ENCODE peak calls at places on chromosomes 16 and 17, in nine cellular contexts. H, D, U, P, S, B, J, W and V are unnamed samples.

GRCh38 chr17:71180801-71181385 is 939.9 kb upstream of the SOX9 start:
- DNase-seq in H (no peak), D (no peak), U (no peak), P (peak), S (no peak), B (no peak), J (no peak), W (no peak), V (no peak)

GRCh38 chr17:20263595-20263994 is 203.7 kb downstream of the LGALS9B start:
- DNase-seq in H (no peak), D (no peak), U (no peak), P (no peak), S (no peak), B (no peak), J (no peak), W (no peak), V (no peak)

GRCh38 chr17:80337195-80337895 is 76.7 kb downstream of the RNF213 start:
- DNase-seq in H (no peak), D (no peak), U (no peak), P (no peak), S (no peak), B (no peak), J (no peak), W (no peak), V (no peak)

GRCh38 chr16:76277099-76278030 is at the start of gene CNTNAP4:
- DNase-seq in H (no peak), D (no peak), U (no peak), P (no peak), S (no peak), B (no peak), J (no peak), W (peak), V (no peak)

GRCh38 chr16:88633684-88634140 is 4.7 kb upstream of the IL17C start:
- DNase-seq in H (peak), D (peak), U (no peak), P (peak), S (peak), B (peak), J (peak), W (no peak), V (no peak)

GRCh38 chr17:17235212-17236174 is 1.5 kb downstream of the FLCN start:
- DNase-seq in H (no peak), D (no peak), U (no peak), P (no peak), S (no peak), B (peak), J (no peak), W (peak), V (no peak)

GRCh38 chr17:1252203-1252608 is 18.0 kb upstream of the BHLHA9 start:
- DNase-seq in H (no peak), D (no peak), U (no peak), P (no peak), S (no peak), B (no peak), J (no peak), W (no peak), V (no peak)

GRCh38 chr16:83214671-83215070 is 587.9 kb downstream of the CDH13 start:
- DNase-seq in H (no peak), D (no peak), U (no peak), P (no peak), S (no peak), B (no peak), J (no peak), W (no peak), V (no peak)

GRCh38 chr17:16464001-16464640 is 27.9 kb downstream of the LRRC75A start:
- DNase-seq in H (no peak), D (no peak), U (no peak), P (no peak), S (no peak), B (no peak), J (no peak), W (no peak), V (no peak)

GRCh38 chr16:67179421-67180080 is 4.2 kb downstream of the MATCAP1 start:
- DNase-seq in H (no peak), D (no peak), U (no peak), P (no peak), S (no peak), B (no peak), J (no peak), W (no peak), V (no peak)

GRCh38 chr17:61208301-61209098 is 191.1 kb upstream of the TBX2 start:
- DNase-seq in H (no peak), D (no peak), U (no peak), P (no peak), S (no peak), B (no peak), J (no peak), W (no peak), V (no peak)

GRCh38 chr17:41553176-41553575 is 18.7 kb downstream of the KRT9 start:
- DNase-seq in H (no peak), D (no peak), U (no peak), P (no peak), S (no peak), B (no peak), J (no peak), W (no peak), V (no peak)
- TF ChIP-seq EP300 in H (no peak), D (no peak), U (no peak), P (no peak), S (no peak), B (no peak), J (no peak), W (no peak), V (no peak)

DNA sequence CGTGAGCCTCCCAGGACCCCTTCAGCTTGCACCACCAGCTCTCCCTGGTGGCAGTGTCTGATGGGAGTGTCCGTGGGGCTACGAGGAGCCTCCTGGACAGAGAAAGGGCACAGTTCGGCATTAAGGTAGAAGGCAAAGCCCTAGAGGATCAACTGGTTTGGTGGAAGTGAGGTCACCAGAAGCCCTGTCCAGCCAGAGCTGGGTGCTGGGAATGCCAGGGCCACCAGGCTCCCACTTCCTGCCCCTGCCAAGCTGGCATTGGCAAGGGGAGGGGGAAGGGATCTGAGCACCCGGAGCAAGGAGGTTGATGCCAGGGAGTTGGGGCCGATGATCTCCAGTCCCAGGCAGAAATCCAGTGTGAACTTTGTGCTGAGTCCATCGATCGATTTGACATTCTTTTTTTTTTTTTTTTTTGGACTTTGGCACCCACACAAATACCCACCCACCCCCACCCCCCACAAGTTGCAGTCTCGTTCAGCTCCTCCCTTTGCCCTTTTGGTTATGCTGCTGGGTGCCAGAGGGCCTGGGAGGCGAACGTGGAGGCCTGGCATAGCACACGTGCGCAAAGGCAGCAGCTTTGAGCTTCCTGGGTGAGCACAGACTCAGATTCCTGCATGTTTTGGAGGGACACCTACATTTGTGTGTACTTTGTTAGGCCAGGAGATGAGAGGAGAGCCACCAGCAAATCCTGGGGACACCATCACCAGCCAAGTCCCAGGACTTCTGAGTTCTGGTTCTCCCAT is 2.1 kb downstream of the NHERF1 start:
- DNase-seq in H (no peak), D (peak), U (no peak), P (peak), S (no peak), B (peak), J (no peak), W (no peak), V (no peak)
- TF ChIP-seq EP300 in H (no peak), D (no peak), U (no peak), P (no peak), S (no peak), B (peak), J (no peak), W (no peak), V (no peak)

DNA sequence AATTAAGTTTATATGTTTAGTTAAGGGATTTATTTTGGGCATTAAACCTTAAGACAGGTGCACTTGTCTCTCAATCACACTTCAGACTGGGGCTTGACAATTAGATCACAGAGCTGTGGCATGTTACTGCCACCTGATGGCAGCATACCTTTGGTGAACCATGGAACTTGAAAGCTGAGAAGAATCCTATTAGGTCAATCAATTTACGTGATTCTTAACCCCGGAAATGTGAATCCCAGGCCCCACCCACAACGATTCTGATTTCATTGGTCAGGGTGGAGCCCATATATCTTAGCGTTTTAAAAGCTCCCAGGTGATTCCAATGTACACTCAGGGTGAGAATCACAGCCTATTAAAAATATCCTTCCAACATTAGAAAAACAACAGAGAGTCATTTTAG is 91.0 kb downstream of the GSG1L start:
- DNase-seq in H (no peak), D (no peak), U (no peak), P (peak), S (peak), B (peak), J (peak), W (no peak), V (no peak)
- TF ChIP-seq EP300 in H (no peak), D (no peak), U (no peak), P (no peak), S (no peak), B (no peak), J (no peak), W (no peak), V (no peak)

DNA sequence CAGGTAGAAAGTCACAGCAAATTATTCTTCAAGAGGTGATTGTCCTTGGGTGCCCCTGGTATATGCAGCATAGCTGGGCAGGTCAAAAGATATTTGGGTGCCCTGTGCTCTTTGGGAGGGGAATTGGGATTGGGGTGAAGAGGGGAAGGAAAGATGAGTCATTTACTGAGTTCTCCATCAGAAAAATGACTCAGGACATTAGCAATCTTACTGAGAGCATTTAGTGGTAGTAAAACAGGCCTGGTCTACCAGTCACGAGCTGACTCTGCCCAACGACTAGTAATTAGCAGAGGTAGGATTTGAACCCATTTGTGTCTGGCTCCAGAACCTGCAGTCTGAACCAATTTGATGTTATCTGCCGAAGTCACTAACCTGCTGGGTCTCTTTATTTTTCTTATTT is 6.0 kb upstream of the GRIN2A start:
- DNase-seq in H (no peak), D (no peak), U (no peak), P (no peak), S (no peak), B (no peak), J (no peak), W (no peak), V (no peak)
- TF ChIP-seq EP300 in H (no peak), D (no peak), U (no peak), P (no peak), S (no peak), B (no peak), J (no peak), W (no peak), V (no peak)

DNA sequence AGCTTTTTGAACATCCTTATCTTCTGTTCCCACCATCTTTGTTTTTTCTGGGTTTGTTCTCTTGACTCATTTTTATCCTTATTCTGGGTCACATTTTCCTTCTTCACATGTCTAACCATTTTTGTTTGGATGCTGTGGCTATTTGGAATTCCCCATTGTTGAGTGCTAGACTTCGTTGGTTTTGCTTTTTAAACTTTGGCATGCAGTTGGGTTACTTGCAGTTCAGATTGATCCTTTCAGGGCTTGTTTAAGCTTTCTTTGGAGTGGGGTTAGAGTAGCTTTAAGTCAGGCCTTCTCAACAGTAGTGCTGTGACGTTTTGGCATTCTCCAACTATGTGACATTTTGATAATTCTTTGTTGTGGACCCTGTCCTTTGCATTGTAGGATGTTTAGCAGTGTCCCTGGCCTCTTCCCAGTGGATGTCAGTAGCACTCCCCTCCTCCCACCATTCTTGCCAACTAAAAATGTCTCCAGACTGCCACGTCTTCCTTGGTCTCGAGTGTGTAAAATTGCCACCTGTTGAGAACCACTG is 21.1 kb downstream of the PRMT7 start:
- DNase-seq in H (no peak), D (no peak), U (no peak), P (no peak), S (no peak), B (peak), J (no peak), W (no peak), V (no peak)
- TF ChIP-seq EP300 in H (no peak), D (no peak), U (no peak), P (no peak), S (no peak), B (no peak), J (no peak), W (no peak), V (no peak)

DNA sequence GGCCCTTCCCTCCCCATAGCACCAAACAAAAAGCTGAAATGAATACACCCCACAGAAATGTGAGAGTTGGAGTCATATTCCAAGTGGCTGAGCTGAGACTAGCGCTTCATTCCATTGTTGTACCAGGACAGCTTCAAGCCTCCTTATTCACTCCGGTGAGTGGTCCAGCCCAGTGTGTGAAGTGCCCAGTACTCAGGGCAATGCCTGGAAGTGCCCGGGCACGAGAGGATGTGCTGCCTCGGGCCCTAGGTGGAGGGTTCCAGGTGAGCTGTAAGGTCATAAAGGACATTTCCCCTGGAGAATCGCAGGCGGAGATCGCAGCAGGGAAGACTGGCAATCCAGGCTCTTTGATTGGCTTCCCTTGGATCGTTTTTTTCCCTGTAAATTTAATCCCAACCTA is 5.4 kb upstream of the CYLD start:
- DNase-seq in H (no peak), D (no peak), U (no peak), P (no peak), S (no peak), B (no peak), J (no peak), W (no peak), V (peak)
- TF ChIP-seq EP300 in H (no peak), D (no peak), U (no peak), P (no peak), S (no peak), B (no peak), J (no peak), W (no peak), V (no peak)

GRCh38 chr17:8121531-8122390 is 2.1 kb downstream of the HES7 start:
- DNase-seq in H (peak), D (no peak), U (no peak), P (peak), S (peak), B (no peak), J (no peak), W (peak), V (no peak)
- TF ChIP-seq EP300 in H (no peak), D (no peak), U (no peak), P (no peak), S (no peak), B (no peak), J (no peak), W (no peak), V (no peak)

GRCh38 chr17:74591503-74591902 is 580 bp downstream of the CD300LD start:
- DNase-seq in H (no peak), D (no peak), U (no peak), P (no peak), S (no peak), B (no peak), J (no peak), W (no peak), V (no peak)
- TF ChIP-seq EP300 in H (no peak), D (no peak), U (no peak), P (no peak), S (no peak), B (no peak), J (no peak), W (no peak), V (no peak)

DNA sequence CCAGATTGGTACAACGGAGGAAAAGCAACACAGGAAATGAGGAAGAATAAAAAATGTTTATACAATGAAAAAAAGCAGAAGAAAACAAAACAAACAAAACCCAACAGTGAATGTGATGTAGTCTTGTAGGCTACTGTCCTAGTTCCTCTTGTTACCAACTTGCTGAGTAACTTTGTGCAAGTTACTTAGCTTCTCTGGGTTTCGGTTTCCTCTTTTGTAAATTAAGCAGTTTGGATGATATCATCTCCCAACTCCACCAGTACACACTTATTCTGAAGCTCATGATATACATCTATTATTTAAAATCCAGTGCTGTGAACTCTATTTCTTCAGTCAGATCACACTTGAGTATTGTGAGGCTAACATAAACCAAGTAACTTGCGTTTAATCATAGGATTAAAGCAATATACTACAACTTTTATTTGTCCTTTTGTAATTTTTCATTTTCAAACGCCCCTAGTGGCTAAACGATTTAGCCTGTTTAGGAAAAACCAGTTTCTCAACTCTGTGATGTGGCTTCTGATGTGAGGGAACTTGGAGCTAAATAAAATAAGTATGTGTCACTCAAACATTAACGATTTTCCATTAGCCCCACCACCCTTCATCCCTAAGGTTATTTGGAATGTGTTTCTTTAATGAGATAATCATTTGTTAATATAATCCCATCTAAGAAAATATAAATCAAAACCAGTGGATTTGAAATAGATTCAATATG is 1.4 kb upstream of the UNK start:
- DNase-seq in H (no peak), D (no peak), U (no peak), P (no peak), S (no peak), B (peak), J (peak), W (peak), V (no peak)
- TF ChIP-seq EP300 in H (no peak), D (no peak), U (no peak), P (no peak), S (no peak), B (no peak), J (no peak), W (peak), V (no peak)